ENCODE peak calls at places on chromosomes 6 and 20, in five cellular contexts. K is breast epithelium; J is activated T-cell treated with anti-CD3 and anti-CD28 coated beads, Interleukin-2, amount 50 U/mL, for 72 hours; U is mesendoderm; H is effector memory CD4-positive, alpha-beta T cell. O is an unnamed sample.

GRCh38 chr6:129643968-129644367 is 66.0 kb downstream of the ARHGAP18 start:
- DNase-seq in K (no peak), J (no peak), U (peak; percentile 23), H (no peak), O (peak; percentile 80)

GRCh38 chr6:170597278-170597677 is 12.8 kb upstream of the PDCD2 start:
- DNase-seq in K (no peak), J (no peak), U (no peak), H (no peak), O (no peak)

GRCh38 chr6:146935489-146935888 is 268.7 kb upstream of the STXBP5 start:
- DNase-seq in K (no peak), J (no peak), U (no peak), H (no peak), O (no peak)

GRCh38 chr6:102736941-102737368 is 1343.4 kb downstream of the GRIK2 start:
- DNase-seq in K (no peak), J (no peak), U (no peak), H (no peak), O (no peak)

GRCh38 chr6:67353861-67354260 is 1281.2 kb upstream of the ADGRB3 start:
- DNase-seq in K (no peak), J (no peak), U (no peak), H (no peak), O (no peak)

GRCh38 chr20:34997171-34997570 is 41.5 kb downstream of the MYH7B start:
- DNase-seq in K (no peak), J (no peak), U (no peak), H (no peak), O (no peak)

GRCh38 chr20:62364911-62365736 is 2.0 kb downstream of the LAMA5 start:
- DNase-seq in K (no peak), J (no peak), U (no peak), H (no peak), O (peak; percentile 59)

GRCh38 chr20:46195264-46196038 is 77.3 kb downstream of the CD40 start:
- DNase-seq in K (no peak), J (no peak), U (no peak), H (no peak), O (no peak)

GRCh38 chr20:33490023-33490933 is at the start of gene CBFA2T2:
- DNase-seq in K (peak; percentile 36), J (no peak), U (no peak), H (no peak), O (peak; percentile 89)

GRCh38 chr20:24639167-24639548 is 169.7 kb downstream of the SYNDIG1 start:
- DNase-seq in K (no peak), J (no peak), U (no peak), H (no peak), O (no peak)

GRCh38 chr6:117265425-117266266 is at the start of gene VGLL2:
- DNase-seq in K (no peak), J (no peak), U (peak; percentile 72), H (no peak), O (peak; percentile 21)

GRCh38 chr20:19212524-19213502 is at the start of gene SLC24A3:
- DNase-seq in K (peak; percentile 71), J (peak; percentile 44), U (peak; percentile 90), H (no peak), O (peak; percentile 40)

GRCh38 chr6:108588586-108588985 is 27.9 kb downstream of the FOXO3 start:
- DNase-seq in K (no peak), J (no peak), U (peak; percentile 68), H (no peak), O (peak; percentile 75)

GRCh38 chr6:125048274-125048673 is 86.0 kb downstream of the RNF217 start:
- DNase-seq in K (no peak), J (no peak), U (no peak), H (no peak), O (no peak)

GRCh38 chr6:44012078-44012493 is 115.2 kb downstream of the MRPL14 start:
- DNase-seq in K (no peak), J (no peak), U (no peak), H (no peak), O (peak; percentile 77)

GRCh38 chr6:88422831-88423230 is 256.7 kb upstream of the CNR1 start:
- DNase-seq in K (no peak), J (no peak), U (peak; percentile 22), H (no peak), O (peak; percentile 2)

GRCh38 chr6:99605074-99605726 is 1.4 kb upstream of the PRDM13 start:
- DNase-seq in K (no peak), J (no peak), U (peak; percentile 58), H (no peak), O (no peak)

GRCh38 chr6:10687582-10687981 is 6.8 kb downstream of the C6orf52 start:
- DNase-seq in K (no peak), J (no peak), U (no peak), H (no peak), O (no peak)

GRCh38 chr6:3697609-3698008 is 53.9 kb downstream of the PXDC1 start:
- DNase-seq in K (no peak), J (no peak), U (no peak), H (no peak), O (no peak)